ENCODE peak calls at places on chromosomes 2 and 18, in ten cellular contexts. D is neural progenitor cell, M is endothelial cell of umbilical vein, Y is HAP-1, T is mesenchymal stem cell, S is SK-N-SH, E is IMR-90, X is heart right ventricle, G is breast epithelium, H is brain microvascular endothelial cell. Q is an unnamed sample.

GRCh38 chr2:187581125-187581896 is 27.1 kb upstream of the TFPI start:
- DNase-seq in D (peak; percentile 71), M (peak; percentile 67), Y (peak; percentile 66), T (peak; percentile 72), S (peak; percentile 8), E (peak; percentile 52), X (peak; percentile 33), G (no peak), H (peak; percentile 45), Q (peak; percentile 79)

GRCh38 chr2:163610817-163611556 is 124.8 kb downstream of the FIGN start:
- DNase-seq in D (peak; percentile 16), M (no peak), Y (peak; percentile 42), T (no peak), S (peak; percentile 9), E (no peak), X (no peak), G (no peak), H (no peak), Q (peak; percentile 29)

GRCh38 chr2:74625658-74626425 is 22.3 kb downstream of the M1AP start:
- DNase-seq in D (no peak), M (no peak), Y (no peak), T (no peak), S (no peak), E (peak; percentile 2), X (no peak), G (no peak), H (no peak), Q (no peak)

GRCh38 chr2:29519996-29520395 is 401.4 kb downstream of the ALK start:
- DNase-seq in D (no peak), M (no peak), Y (no peak), T (peak; percentile 15), S (no peak), E (peak; percentile 73), X (no peak), G (no peak), H (peak; percentile 46), Q (no peak)

GRCh38 chr18:70126832-70127231 is 78.7 kb downstream of the RTTN start:
- DNase-seq in D (no peak), M (no peak), Y (no peak), T (no peak), S (peak; percentile 22), E (no peak), X (no peak), G (no peak), H (no peak), Q (no peak)

GRCh38 chr2:25376750-25377621 is 35.3 kb upstream of the DNMT3A start:
- DNase-seq in D (peak; percentile 94), M (peak; percentile 82), Y (peak; percentile 93), T (peak; percentile 89), S (peak; percentile 99), E (peak; percentile 79), X (peak; percentile 83), G (peak; percentile 68), H (peak; percentile 77), Q (peak; percentile 96)

GRCh38 chr2:239098288-239098970 is 250.5 kb downstream of the TWIST2 start:
- DNase-seq in D (no peak), M (no peak), Y (no peak), T (no peak), S (no peak), E (no peak), X (no peak), G (peak; percentile 58), H (no peak), Q (no peak)

GRCh38 chr2:64485961-64486360 is 32.0 kb downstream of the LGALSL start:
- DNase-seq in D (no peak), M (no peak), Y (peak; percentile 24), T (peak; percentile 17), S (no peak), E (no peak), X (peak; percentile 24), G (no peak), H (no peak), Q (no peak)

GRCh38 chr2:221289389-221289788 is 282.7 kb downstream of the EPHA4 start:
- DNase-seq in D (peak; percentile 59), M (no peak), Y (no peak), T (peak; percentile 30), S (no peak), E (peak; percentile 40), X (no peak), G (no peak), H (no peak), Q (peak; percentile 71)

GRCh38 chr18:10454800-10455550 is 540 bp downstream of the APCDD1 start:
- DNase-seq in D (no peak), M (peak; percentile 4), Y (peak; percentile 26), T (peak; percentile 55), S (no peak), E (peak; percentile 20), X (no peak), G (no peak), H (no peak), Q (peak; percentile 35)

GRCh38 chr18:10456718-10457499 is 2.5 kb downstream of the APCDD1 start:
- DNase-seq in D (no peak), M (no peak), Y (no peak), T (no peak), S (no peak), E (no peak), X (no peak), G (no peak), H (no peak), Q (peak; percentile 59)

GRCh38 chr18:10453261-10453884 is 1.1 kb upstream of the APCDD1 start:
- DNase-seq in D (no peak), M (no peak), Y (no peak), T (no peak), S (no peak), E (no peak), X (no peak), G (no peak), H (no peak), Q (peak; percentile 69)

GRCh38 chr18:10455726-10456453 is 1.5 kb downstream of the APCDD1 start:
- DNase-seq in D (peak; percentile 20), M (no peak), Y (no peak), T (no peak), S (no peak), E (no peak), X (no peak), G (no peak), H (no peak), Q (no peak)

GRCh38 chr18:10453885-10454772 is at the start of gene APCDD1:
- DNase-seq in D (peak; percentile 90), M (no peak), Y (peak; percentile 50), T (peak; percentile 53), S (peak; percentile 88), E (no peak), X (peak; percentile 67), G (peak; percentile 63), H (no peak), Q (peak; percentile 93)
- H3K4me3 ChIP-seq in D (peak within 1 kb of the TSS; percentile 57), M (no peak within 1 kb of the TSS), Y (peak within 1 kb of the TSS; percentile 28), T (peak within 1 kb of the TSS; percentile 44), S (no peak within 1 kb of the TSS), E (peak within 1 kb of the TSS; percentile 48), X (peak within 1 kb of the TSS; percentile 68), G (peak within 1 kb of the TSS; percentile 77), H (peak within 1 kb of the TSS; percentile 38), Q (peak within 1 kb of the TSS; percentile 73)

DNA sequence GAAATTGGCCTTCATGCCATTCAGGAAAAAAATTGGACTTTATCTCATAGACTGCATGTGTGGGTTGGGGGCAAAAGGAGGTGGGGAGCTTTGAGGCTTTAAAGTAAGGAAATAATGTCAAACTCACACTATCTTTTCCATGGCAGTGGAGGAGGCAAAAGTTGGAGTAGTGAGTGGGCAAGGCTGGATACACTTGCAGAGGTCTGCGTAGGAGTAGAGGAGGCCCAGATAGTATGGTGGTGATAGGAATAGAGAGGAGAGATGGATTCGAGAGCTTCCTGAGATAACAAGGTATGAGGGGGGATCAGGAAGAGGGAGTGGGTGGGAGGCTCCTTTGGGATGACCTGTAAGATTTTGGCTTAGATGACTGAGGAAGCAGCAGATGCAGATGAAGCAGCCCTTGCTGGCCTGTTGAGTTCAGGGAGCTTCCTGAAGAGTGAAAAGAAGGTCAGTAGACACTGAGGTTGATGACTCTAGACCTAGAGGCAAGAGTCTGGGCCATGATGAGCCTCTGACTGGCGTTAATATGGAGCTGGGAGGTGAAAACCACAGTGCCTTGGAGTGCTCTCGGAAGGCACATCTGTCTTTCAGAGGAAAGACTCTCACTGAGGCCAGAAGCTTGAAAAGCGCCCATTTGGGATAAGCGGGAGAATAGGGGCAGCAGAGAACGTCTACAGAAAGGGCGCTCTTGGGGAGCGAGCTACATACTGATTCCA is 5.8 kb downstream of the UNC50 start:
- DNase-seq in D (no peak), M (no peak), Y (no peak), T (no peak), S (no peak), E (no peak), X (no peak), G (no peak), H (no peak), Q (no peak)
- H3K36me3 ChIP-seq in D (peaks cover 10% of the 10 kb centered on the region), M (peaks cover 16% of the 10 kb centered on the region), Y (peaks cover 66% of the 10 kb centered on the region), T (peaks cover 19% of the 10 kb centered on the region), S (peaks cover 85% of the 10 kb centered on the region), E (peaks cover 36% of the 10 kb centered on the region), X (peaks cover 31% of the 10 kb centered on the region), G (peaks cover 7% of the 10 kb centered on the region), H (peaks cover 45% of the 10 kb centered on the region), Q (peaks cover 72% of the 10 kb centered on the region)

DNA sequence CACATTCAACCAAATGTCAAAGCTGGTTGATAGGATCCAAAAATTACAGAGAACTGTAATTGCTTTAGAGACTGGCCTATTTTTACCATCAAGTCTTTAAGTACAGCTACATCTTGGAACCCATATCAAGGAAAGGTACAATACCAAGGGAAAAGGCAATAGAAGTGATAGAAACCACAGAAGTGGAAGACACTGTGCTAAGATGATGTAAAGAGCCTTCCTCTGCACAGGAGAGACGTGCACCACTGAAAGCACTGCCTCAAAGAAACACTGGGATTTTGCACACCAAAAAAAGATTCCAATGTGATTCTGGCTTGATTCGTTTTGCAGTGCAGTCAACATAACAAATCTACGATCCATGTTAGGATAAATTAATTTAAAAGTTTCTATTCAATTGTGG is 103.1 kb downstream of the BCL2 start:
- DNase-seq in D (no peak), M (no peak), Y (no peak), T (no peak), S (no peak), E (no peak), X (no peak), G (no peak), H (no peak), Q (no peak)
- H3K4me3 ChIP-seq in D (no peak overlapping the region), M (no peak overlapping the region), Y (no peak overlapping the region), T (no peak overlapping the region), S (no peak overlapping the region), E (no peak overlapping the region), X (no peak overlapping the region), G (no peak overlapping the region), H (no peak overlapping the region), Q (no peak overlapping the region)

GRCh38 chr2:42721898-42722297 is 42.0 kb downstream of the OXER1 start:
- DNase-seq in D (no peak), M (no peak), Y (no peak), T (no peak), S (no peak), E (no peak), X (no peak), G (no peak), H (no peak), Q (no peak)

GRCh38 chr2:42725657-42726056 is 38.3 kb downstream of the OXER1 start:
- DNase-seq in D (no peak), M (no peak), Y (no peak), T (no peak), S (no peak), E (no peak), X (no peak), G (no peak), H (no peak), Q (no peak)

GRCh38 chr2:42722328-42723190 is 41.4 kb downstream of the OXER1 start:
- DNase-seq in D (peak; percentile 37), M (peak; percentile 80), Y (no peak), T (peak; percentile 92), S (no peak), E (peak; percentile 89), X (peak; percentile 15), G (no peak), H (peak; percentile 94), Q (peak; percentile 24)

GRCh38 chr2:42723465-42723864 is 40.5 kb downstream of the OXER1 start:
- DNase-seq in D (no peak), M (no peak), Y (no peak), T (no peak), S (no peak), E (no peak), X (no peak), G (no peak), H (no peak), Q (no peak)

GRCh38 chr2:42726680-42727079 is 37.3 kb downstream of the OXER1 start:
- DNase-seq in D (no peak), M (no peak), Y (no peak), T (no peak), S (no peak), E (no peak), X (no peak), G (no peak), H (no peak), Q (no peak)
- H3K36me3 ChIP-seq in D (peaks cover 4% of the 10 kb centered on the region), M (peaks cover 3% of the 10 kb centered on the region), Y (no peaks in the 10 kb centered on the region), T (peaks cover 10% of the 10 kb centered on the region), S (no peaks in the 10 kb centered on the region), E (no peaks in the 10 kb centered on the region), X (no peaks in the 10 kb centered on the region), G (no peaks in the 10 kb centered on the region), H (no peaks in the 10 kb centered on the region), Q (no peaks in the 10 kb centered on the region)